ENCODE peak calls at places on chromosome 22, in nine cellular contexts. C is endothelial cell of umbilical vein, F is pancreas, J is tibial artery, U is neuronal stem cell, H is adrenal gland, A is A673, Y is heart left ventricle, O is IMR-90. R is an unnamed sample. For H3K9me3, the result is how much of the 10 kb centered on the place peaks cover.

GRCh38 chr22:41725510-41726110 is 26.3 kb downstream of the MEI1 start:
- DNase-seq in C (no peak), F (no peak), J (no peak), U (no peak), H (no peak), A (no peak), Y (no peak), O (peak), R (no peak)

GRCh38 chr22:20865869-20866445 is 7.2 kb downstream of the SNAP29 start:
- DNase-seq in C (no peak), F (no peak), J (no peak), U (no peak), H (no peak), A (no peak), Y (no peak), O (no peak), R (no peak)

GRCh38 chr22:28829358-28830181 is 29.2 kb upstream of the XBP1 start:
- DNase-seq in C (peak), F (peak), J (peak), U (peak), H (peak), A (peak), Y (peak), O (peak), R (peak)

GRCh38 chr22:46849101-46849500 is 86.7 kb downstream of the TBC1D22A start:
- DNase-seq in C (no peak), F (no peak), J (no peak), U (no peak), H (no peak), A (no peak), Y (no peak), O (no peak), R (no peak)

GRCh38 chr22:31917227-31917921 is 27.0 kb upstream of the YWHAH start:
- DNase-seq in C (no peak), F (no peak), J (peak), U (no peak), H (peak), A (no peak), Y (peak), O (no peak), R (no peak)

GRCh38 chr22:20526305-20526627 is 18.9 kb downstream of the MED15 start:
- DNase-seq in C (no peak), F (no peak), J (no peak), U (no peak), H (no peak), A (no peak), Y (no peak), O (no peak), R (no peak)

GRCh38 chr22:42635531-42635930 is 4.9 kb downstream of the ATP5MGL start:
- DNase-seq in C (peak), F (no peak), J (peak), U (no peak), H (peak), A (no peak), Y (peak), O (peak), R (no peak)

GRCh38 chr22:46171940-46172339 is 21.6 kb downstream of the PPARA start:
- DNase-seq in C (no peak), F (no peak), J (no peak), U (no peak), H (no peak), A (peak), Y (no peak), O (peak), R (no peak)

GRCh38 chr22:37368058-37368457 is 59.2 kb downstream of the ELFN2 start:
- DNase-seq in C (no peak), F (no peak), J (no peak), U (no peak), H (no peak), A (no peak), Y (no peak), O (no peak), R (no peak)

GRCh38 chr22:46069518-46070214 is 80.7 kb upstream of the PPARA start:
- DNase-seq in C (peak), F (peak), J (peak), U (no peak), H (peak), A (peak), Y (peak), O (peak), R (peak)

GRCh38 chr22:37784829-37785495 is 22.8 kb upstream of the GCAT start:
- DNase-seq in C (no peak), F (no peak), J (no peak), U (no peak), H (no peak), A (no peak), Y (no peak), O (no peak), R (no peak)

GRCh38 chr22:26429458-26430238 is 588 bp downstream of the ASPHD2 start:
- DNase-seq in C (no peak), F (no peak), J (no peak), U (no peak), H (no peak), A (no peak), Y (no peak), O (no peak), R (no peak)

GRCh38 chr22:17239156-17239701 is 20.0 kb upstream of the ADA2 start:
- DNase-seq in C (no peak), F (no peak), J (no peak), U (no peak), H (no peak), A (no peak), Y (no peak), O (no peak), R (no peak)

GRCh38 chr22:32202539-32203180 is 2.2 kb downstream of the RFPL2 start:
- DNase-seq in C (peak), F (peak), J (no peak), U (peak), H (peak), A (peak), Y (peak), O (peak), R (no peak)

GRCh38 chr22:50298937-50299656 is 8.3 kb downstream of the PLXNB2 start:
- DNase-seq in C (no peak), F (no peak), J (no peak), U (no peak), H (peak), A (peak), Y (no peak), O (peak), R (no peak)
- H3K27ac ChIP-seq in C (no peak), F (peak), J (peak), U (no peak), H (peak), A (peak), Y (peak), O (no peak), R (no peak)

DNA sequence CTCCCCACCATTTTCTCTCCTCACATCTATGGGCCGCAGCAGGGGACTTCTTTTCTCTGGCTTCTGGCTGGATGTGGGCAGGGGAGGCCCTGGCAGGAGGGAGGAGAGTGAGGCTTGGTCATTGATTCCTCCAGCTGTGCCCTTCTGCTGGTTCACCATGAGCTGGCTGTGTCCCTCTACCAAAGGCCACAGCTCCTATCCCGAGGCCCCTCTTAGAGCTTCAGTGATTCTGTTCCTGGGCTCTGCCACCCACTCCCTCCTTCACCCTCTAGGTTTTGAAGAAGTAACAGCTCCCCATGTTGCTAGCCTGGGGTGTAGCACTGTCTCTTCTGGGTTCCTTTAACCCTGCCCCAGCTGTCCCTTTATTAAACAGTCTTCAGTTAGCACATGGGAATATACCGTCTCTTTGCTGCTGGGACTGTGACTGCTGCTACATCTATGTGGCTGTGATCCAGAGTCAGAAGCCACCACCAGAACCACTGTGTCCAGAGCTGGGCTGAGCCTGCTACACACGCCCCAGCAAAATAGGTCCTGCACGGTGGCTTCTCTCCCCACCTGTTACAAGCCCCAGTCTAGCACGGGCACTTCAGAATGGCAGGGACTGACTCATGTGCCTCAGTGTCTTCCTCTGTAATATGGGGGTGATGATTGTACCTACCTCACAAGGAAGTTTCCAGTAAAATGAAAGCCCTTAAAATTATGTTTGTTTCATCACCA is 578 bp upstream of the PARVG start:
- DNase-seq in C (no peak), F (no peak), J (no peak), U (no peak), H (no peak), A (no peak), Y (no peak), O (no peak), R (no peak)
- H3K4me3 ChIP-seq in C (no peak), F (no peak), J (no peak), U (no peak), H (no peak), A (no peak), Y (no peak), O (no peak), R (no peak)

GRCh38 chr22:34902335-34902734 is 163.6 kb upstream of the ISX start:
- DNase-seq in C (no peak), F (no peak), J (no peak), U (no peak), H (no peak), A (no peak), Y (no peak), O (no peak), R (no peak)

GRCh38 chr22:34897126-34897525 is 168.8 kb upstream of the ISX start:
- DNase-seq in C (no peak), F (no peak), J (no peak), U (no peak), H (no peak), A (no peak), Y (no peak), O (no peak), R (no peak)
- H3K9me3 ChIP-seq in C (under half), F (under half), J (under half), U (under half), H (under half), A (under half), Y (under half), O (under half), R (under half)

GRCh38 chr22:30423296-30423958 is 2.1 kb upstream of the MTFP1 start:
- DNase-seq in C (no peak), F (no peak), J (no peak), U (no peak), H (peak), A (no peak), Y (no peak), O (no peak), R (no peak)
- H3K27ac ChIP-seq in C (peak), F (peak), J (peak), U (peak), H (peak), A (peak), Y (peak), O (peak), R (peak)

GRCh38 chr22:49999063-49999900 is 13.3 kb downstream of the IL17REL start:
- DNase-seq in C (no peak), F (no peak), J (no peak), U (peak), H (no peak), A (no peak), Y (no peak), O (no peak), R (no peak)

GRCh38 chr22:50001388-50002231 is 11.0 kb downstream of the IL17REL start:
- DNase-seq in C (no peak), F (no peak), J (no peak), U (no peak), H (no peak), A (peak), Y (no peak), O (no peak), R (no peak)

GRCh38 chr22:49998718-49999062 is 13.9 kb downstream of the IL17REL start:
- DNase-seq in C (no peak), F (no peak), J (no peak), U (no peak), H (no peak), A (no peak), Y (no peak), O (no peak), R (no peak)

GRCh38 chr22:50000587-50001387 is 11.8 kb downstream of the IL17REL start:
- DNase-seq in C (no peak), F (no peak), J (no peak), U (no peak), H (no peak), A (no peak), Y (no peak), O (no peak), R (no peak)

GRCh38 chr22:49999901-50000586 is 12.5 kb downstream of the IL17REL start:
- DNase-seq in C (no peak), F (no peak), J (no peak), U (no peak), H (no peak), A (no peak), Y (no peak), O (no peak), R (no peak)
- H3K4me3 ChIP-seq in C (peak), F (no peak), J (no peak), U (no peak), H (no peak), A (no peak), Y (no peak), O (no peak), R (no peak)

GRCh38 chr22:48301421-48301820 is 1526.3 kb downstream of the BRD1 start:
- DNase-seq in C (no peak), F (no peak), J (no peak), U (no peak), H (no peak), A (no peak), Y (no peak), O (no peak), R (no peak)

GRCh38 chr22:48301908-48302307 is 1525.8 kb downstream of the BRD1 start:
- DNase-seq in C (no peak), F (no peak), J (no peak), U (no peak), H (no peak), A (no peak), Y (no peak), O (no peak), R (no peak)

GRCh38 chr22:48302657-48303359 is 1524.9 kb downstream of the BRD1 start:
- DNase-seq in C (no peak), F (no peak), J (no peak), U (no peak), H (no peak), A (no peak), Y (no peak), O (no peak), R (no peak)

GRCh38 chr22:48305726-48306235 is 1521.9 kb downstream of the BRD1 start:
- DNase-seq in C (no peak), F (no peak), J (no peak), U (no peak), H (no peak), A (no peak), Y (no peak), O (no peak), R (no peak)

DNA sequence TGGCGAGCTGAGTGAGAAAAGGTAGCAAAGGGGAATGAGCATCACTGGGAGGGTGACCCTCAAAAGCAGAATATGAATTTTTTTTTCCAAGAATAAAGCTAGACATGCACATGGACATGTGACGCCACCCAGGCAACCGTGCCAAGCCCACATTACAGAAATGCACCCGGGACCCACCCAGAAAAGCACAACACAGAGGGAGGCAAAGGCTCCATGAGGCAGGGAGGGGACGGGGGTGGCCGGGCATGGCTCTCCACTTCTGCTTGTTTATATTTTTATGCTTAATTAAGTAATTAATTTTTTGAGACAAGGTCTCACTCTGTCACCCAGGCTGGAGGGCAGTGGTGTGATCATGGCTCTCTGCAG is 1524.3 kb downstream of the BRD1 start:
- DNase-seq in C (no peak), F (no peak), J (no peak), U (no peak), H (no peak), A (no peak), Y (no peak), O (no peak), R (no peak)
- H3K9me3 ChIP-seq in C (under half), F (under half), J (under half), U (under half), H (under half), A (under half), Y (under half), O (half or more), R (under half)

DNA sequence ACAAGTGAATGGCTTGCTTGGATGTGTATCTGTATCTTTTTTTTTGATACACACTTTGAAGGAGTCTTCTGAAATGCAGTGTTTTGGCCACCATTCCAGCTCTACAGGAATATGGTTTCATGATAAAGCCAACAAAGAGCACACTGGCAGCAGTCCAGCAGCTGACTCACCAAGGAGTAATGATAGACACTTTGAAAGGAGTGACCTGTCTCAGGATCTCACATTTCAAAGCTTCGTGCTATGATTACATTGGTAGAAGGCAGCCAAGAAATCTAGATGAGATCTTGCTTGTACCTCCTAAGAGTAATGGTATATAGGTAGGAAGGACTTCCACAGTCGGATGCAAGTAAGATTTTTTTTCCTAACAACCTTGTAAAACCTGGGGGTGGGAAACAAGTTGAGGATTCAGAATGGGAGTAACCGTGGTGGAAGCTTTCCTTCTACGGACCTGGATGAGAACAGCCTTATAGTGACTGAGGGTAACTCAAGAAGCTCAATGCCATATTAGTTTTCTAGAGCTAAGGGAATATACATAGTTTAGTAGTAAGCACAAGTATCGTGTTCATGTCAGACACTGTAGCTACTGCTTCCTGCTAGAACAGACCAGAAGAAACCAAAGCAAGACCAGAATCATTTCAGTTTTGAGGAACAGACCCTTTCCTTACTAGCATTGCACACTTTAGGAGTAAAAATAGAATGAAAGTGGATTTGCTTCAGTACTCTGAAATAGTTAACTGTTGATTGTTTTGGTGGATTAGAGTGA is 25.0 kb downstream of the MTMR3 start:
- DNase-seq in C (peak), F (peak), J (peak), U (no peak), H (peak), A (peak), Y (peak), O (peak), R (no peak)
- H3K27ac ChIP-seq in C (peak), F (peak), J (no peak), U (no peak), H (peak), A (peak), Y (no peak), O (peak), R (no peak)

GRCh38 chr22:19522881-19523239 is 1.4 kb downstream of the CLDN5 start:
- DNase-seq in C (no peak), F (no peak), J (no peak), U (no peak), H (no peak), A (no peak), Y (no peak), O (no peak), R (no peak)
- H3K4me3 ChIP-seq in C (peak), F (no peak), J (peak), U (no peak), H (no peak), A (peak), Y (peak), O (peak), R (no peak)

GRCh38 chr22:49377306-49377705 is 450.4 kb downstream of the BRD1 start:
- DNase-seq in C (no peak), F (no peak), J (no peak), U (no peak), H (peak), A (no peak), Y (no peak), O (no peak), R (no peak)
- H3K9me3 ChIP-seq in C (under half), F (under half), J (under half), U (under half), H (under half), A (under half), Y (under half), O (half or more), R (under half)

R was measured in CD8-positive, alpha-beta memory T cell.